ENCODE peak calls at places on chromosome 14, in five cellular contexts. B is ovary; N is CD8-positive, alpha-beta T cell; L is CD8-positive, alpha-beta memory T cell; D is tibial artery. Z is an unnamed sample. For H3K9me3, the result is how much of the 10 kb centered on the place peaks cover.

GRCh38 chr14:102043251-102044025 is 43.4 kb downstream of the HSP90AA1 start:
- DNase-seq in B (no peak), N (no peak), L (no peak), D (no peak), Z (no peak)

GRCh38 chr14:54738009-54738408 is 164.6 kb downstream of the GCH1 start:
- DNase-seq in B (no peak), N (no peak), L (no peak), D (no peak), Z (no peak)

GRCh38 chr14:89619616-89620273 is 202.7 kb upstream of the FOXN3 start:
- DNase-seq in B (no peak), N (no peak), L (no peak), D (no peak), Z (no peak)

GRCh38 chr14:22549981-22550670 is 38.9 kb downstream of the DAD1 start:
- DNase-seq in B (no peak), N (peak), L (peak), D (no peak), Z (no peak)

GRCh38 chr14:105999361-106000028 is 473.1 kb downstream of the TMEM121 start:
- DNase-seq in B (no peak), N (peak), L (peak), D (no peak), Z (peak)

GRCh38 chr14:38469156-38469555 is 213.3 kb upstream of the CLEC14A start:
- DNase-seq in B (no peak), N (no peak), L (no peak), D (no peak), Z (no peak)

GRCh38 chr14:72751276-72752033 is 142.4 kb downstream of the DPF3 start:
- DNase-seq in B (no peak), N (no peak), L (no peak), D (no peak), Z (no peak)

GRCh38 chr14:35509846-35510245 is 24.1 kb upstream of the INSM2 start:
- DNase-seq in B (no peak), N (no peak), L (no peak), D (no peak), Z (no peak)

GRCh38 chr14:39974036-39974435 is 541.8 kb upstream of the FBXO33 start:
- DNase-seq in B (no peak), N (no peak), L (no peak), D (no peak), Z (no peak)

GRCh38 chr14:54362089-54362504 is 34.7 kb upstream of the CDKN3 start:
- DNase-seq in B (no peak), N (no peak), L (no peak), D (no peak), Z (no peak)

GRCh38 chr14:52342849-52343606 is 28.9 kb downstream of the PTGER2 start:
- DNase-seq in B (no peak), N (no peak), L (no peak), D (no peak), Z (no peak)

GRCh38 chr14:99334277-99334676 is 62.3 kb upstream of the BCL11B start:
- DNase-seq in B (no peak), N (no peak), L (no peak), D (no peak), Z (no peak)

GRCh38 chr14:66069830-66070541 is 416.2 kb upstream of the CCDC196 start:
- DNase-seq in B (no peak), N (no peak), L (no peak), D (no peak), Z (no peak)

GRCh38 chr14:54493293-54493692 is 4.5 kb upstream of the GMFB start:
- DNase-seq in B (no peak), N (no peak), L (no peak), D (no peak), Z (no peak)

GRCh38 chr14:101791919-101792572 is 30.5 kb downstream of the PPP2R5C start:
- DNase-seq in B (no peak), N (no peak), L (no peak), D (no peak), Z (no peak)

GRCh38 chr14:54135804-54136280 is 179.2 kb upstream of the BMP4 start:
- DNase-seq in B (no peak), N (no peak), L (no peak), D (no peak), Z (no peak)

GRCh38 chr14:50928002-50928635 is 16.2 kb downstream of the PYGL start:
- DNase-seq in B (no peak), N (no peak), L (no peak), D (no peak), Z (no peak)

GRCh38 chr14:55851301-55851700 is 266.9 kb upstream of the PELI2 start:
- DNase-seq in B (no peak), N (no peak), L (no peak), D (no peak), Z (no peak)

GRCh38 chr14:101501858-101502615 is 59.3 kb upstream of the DIO3 start:
- DNase-seq in B (peak), N (peak), L (no peak), D (peak), Z (peak)

GRCh38 chr14:94113490-94113889 is 3.0 kb downstream of the IFI27 start:
- DNase-seq in B (peak), N (peak), L (no peak), D (no peak), Z (peak)

GRCh38 chr14:52790011-52790755 is 1.2 kb downstream of the GNPNAT1 start:
- DNase-seq in B (no peak), N (no peak), L (no peak), D (no peak), Z (no peak)

GRCh38 chr14:100144996-100145646 is 14.3 kb downstream of the DEGS2 start:
- DNase-seq in B (no peak), N (peak), L (no peak), D (no peak), Z (peak)

GRCh38 chr14:54253195-54253947 is 143.4 kb upstream of the CDKN3 start:
- DNase-seq in B (no peak), N (no peak), L (no peak), D (no peak), Z (no peak)

GRCh38 chr14:24849471-24849870 is 200.5 kb downstream of the STXBP6 start:
- DNase-seq in B (no peak), N (no peak), L (no peak), D (no peak), Z (no peak)

DNA sequence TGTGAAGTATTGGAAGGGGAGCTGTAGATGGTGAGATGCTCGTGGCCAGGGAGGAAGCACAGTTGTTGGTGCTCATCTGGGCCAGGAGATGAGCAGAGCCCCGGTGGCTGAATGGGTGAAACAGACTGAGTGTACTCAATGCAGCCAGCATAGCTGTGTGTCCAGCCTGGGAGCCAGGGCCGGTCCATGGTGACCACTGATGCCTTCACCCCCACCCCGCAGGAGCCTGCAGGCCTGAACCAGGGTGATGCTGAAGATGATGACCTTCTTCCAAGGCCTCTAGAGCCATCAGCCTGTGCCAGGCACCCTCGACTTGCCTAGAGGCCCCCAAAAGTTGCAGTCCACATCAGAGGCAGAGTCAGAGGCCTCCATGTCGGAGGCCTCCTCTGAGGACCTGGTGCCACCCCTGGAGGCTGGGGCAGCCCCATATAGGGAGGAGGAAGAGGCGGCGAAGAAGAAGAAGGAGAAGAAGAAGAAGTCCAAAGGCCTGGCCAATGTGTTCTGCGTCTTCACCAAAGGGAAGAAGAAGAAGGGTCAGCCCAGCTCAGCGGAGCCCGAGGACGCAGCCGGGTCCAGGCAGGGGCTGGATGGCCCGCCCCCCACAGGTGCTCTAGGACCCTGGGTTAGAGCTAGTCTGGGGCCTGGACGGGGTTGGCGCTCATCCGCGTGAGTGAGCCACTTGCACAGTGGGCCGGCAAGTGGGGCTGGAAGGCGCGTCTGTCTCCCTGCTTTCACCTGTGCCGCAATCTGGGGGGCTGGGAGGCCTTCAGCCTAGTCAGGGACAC is 3.0 kb downstream of the TNFAIP2 start:
- DNase-seq in B (no peak), N (no peak), L (no peak), D (no peak), Z (no peak)
- H3K4me3 ChIP-seq in B (peak), N (no peak), L (no peak), D (peak), Z (peak)

DNA sequence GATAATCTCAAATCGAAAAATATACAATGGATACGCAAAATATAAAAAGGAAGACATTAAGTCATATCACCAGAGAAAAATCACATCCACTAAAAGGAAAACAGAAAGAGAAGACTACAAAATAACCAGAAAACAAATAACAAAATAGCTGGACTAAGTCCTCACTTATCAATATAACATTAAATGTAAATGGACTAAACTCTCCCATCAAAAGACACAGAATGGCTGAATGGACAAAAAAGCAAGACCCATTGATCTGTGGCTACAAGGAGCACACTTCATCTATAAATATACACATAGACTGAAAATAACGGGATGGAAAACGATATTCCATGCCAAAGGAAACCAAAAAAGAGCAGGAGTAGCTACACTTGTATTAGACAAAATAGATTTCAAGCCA is 161.0 kb upstream of the PRKD1 start:
- DNase-seq in B (no peak), N (no peak), L (no peak), D (no peak), Z (no peak)
- H3K9me3 ChIP-seq in B (under half), N (under half), L (under half), D (under half), Z (under half)

GRCh38 chr14:69848156-69848555 is 31.1 kb upstream of the SMOC1 start:
- DNase-seq in B (no peak), N (no peak), L (no peak), D (no peak), Z (no peak)

GRCh38 chr14:69852897-69853296 is 26.3 kb upstream of the SMOC1 start:
- DNase-seq in B (no peak), N (no peak), L (no peak), D (no peak), Z (no peak)

GRCh38 chr14:69850086-69850735 is 29.0 kb upstream of the SMOC1 start:
- DNase-seq in B (no peak), N (no peak), L (no peak), D (no peak), Z (no peak)

GRCh38 chr14:69848903-69849391 is 30.3 kb upstream of the SMOC1 start:
- DNase-seq in B (no peak), N (no peak), L (no peak), D (no peak), Z (no peak)

DNA sequence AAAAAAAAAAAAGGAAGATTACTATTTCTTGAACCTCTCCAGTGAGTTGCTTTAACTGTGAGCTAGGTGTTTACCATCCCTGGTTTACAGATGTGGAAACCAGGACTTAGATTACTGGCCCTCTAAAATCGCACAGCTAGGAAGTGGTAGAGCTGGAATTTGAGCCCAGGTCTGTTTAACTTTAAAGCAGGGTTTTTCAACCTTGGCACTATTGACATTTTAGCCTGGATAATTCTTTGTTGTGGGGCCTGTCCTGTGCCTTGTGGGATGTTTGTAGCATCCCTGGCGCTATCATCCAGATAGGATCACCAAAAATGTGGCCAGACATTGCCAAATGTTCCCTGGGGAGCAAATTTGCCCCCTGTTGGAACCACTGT is 28.5 kb upstream of the SMOC1 start:
- DNase-seq in B (no peak), N (no peak), L (no peak), D (no peak), Z (no peak)
- H3K4me3 ChIP-seq in B (no peak), N (no peak), L (no peak), D (no peak), Z (no peak)

GRCh38 chr14:85415015-85415712 is 114.8 kb upstream of the FLRT2 start:
- DNase-seq in B (peak), N (no peak), L (no peak), D (no peak), Z (peak)
- H3K9me3 ChIP-seq in B (under half), N (under half), L (under half), D (under half), Z (under half)

GRCh38 chr14:74754157-74754556 is 9.0 kb upstream of the YLPM1 start:
- DNase-seq in B (no peak), N (no peak), L (no peak), D (no peak), Z (no peak)

GRCh38 chr14:74754899-74755298 is 8.2 kb upstream of the YLPM1 start:
- DNase-seq in B (no peak), N (no peak), L (no peak), D (no peak), Z (no peak)

DNA sequence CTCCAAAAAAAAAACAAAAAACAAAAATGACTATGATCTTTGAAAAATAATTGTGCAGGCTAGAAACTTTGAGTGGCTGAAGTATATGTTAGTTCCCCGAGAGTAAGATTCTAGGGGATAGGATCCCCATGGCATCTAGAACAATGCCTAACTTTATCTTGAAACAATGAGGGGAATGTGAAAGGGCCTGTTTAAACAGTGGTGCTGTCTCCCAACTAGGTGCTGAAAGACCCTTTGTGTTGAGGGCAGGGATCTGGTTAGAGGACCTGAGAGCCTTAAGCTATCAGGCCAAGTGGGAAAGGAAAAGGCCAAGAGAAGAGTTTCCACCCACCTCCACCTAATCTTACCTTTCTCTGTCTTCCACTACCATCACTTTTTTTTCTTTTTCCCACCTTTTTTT is 6.8 kb upstream of the YLPM1 start:
- DNase-seq in B (no peak), N (no peak), L (no peak), D (no peak), Z (no peak)
- H3K4me3 ChIP-seq in B (no peak), N (no peak), L (no peak), D (no peak), Z (no peak)

GRCh38 chr14:43001729-43002128 is 1395.1 kb downstream of the LRFN5 start:
- DNase-seq in B (no peak), N (no peak), L (no peak), D (no peak), Z (no peak)
- H3K9me3 ChIP-seq in B (under half), N (under half), L (under half), D (under half), Z (under half)